ENCODE peak calls at places on chromosome 7, in five cellular contexts. I, A, P, H and U are unnamed samples.

GRCh38 chr7:106552645-106553445 is 108.1 kb downstream of the CCDC71L start:
- ATAC-seq in I (no peak), H (peak; percentile 75), P (peak; percentile 73), A (peak; percentile 98), U (no peak)

GRCh38 chr7:32957326-32958045 is at the start of gene FKBP9:
- ATAC-seq in I (peak; percentile 96), A (peak; percentile 40), H (peak; percentile 95), P (peak; percentile 97), U (peak; percentile 96)

GRCh38 chr7:128892521-128893250 is 17.8 kb downstream of the KCP start:
- ATAC-seq in I (peak; percentile 20), P (no peak), A (peak; percentile 25), H (no peak), U (no peak)

GRCh38 chr7:111509298-111509697 is 53.0 kb downstream of the IMMP2L start:
- ATAC-seq in H (no peak), I (no peak), A (no peak), P (no peak), U (no peak)

GRCh38 chr7:38709123-38709522 is 78.0 kb upstream of the AMPH start:
- ATAC-seq in P (no peak), H (no peak), A (no peak), I (no peak), U (no peak)

GRCh38 chr7:25726682-25727357 is 425.2 kb upstream of the NFE2L3 start:
- ATAC-seq in H (peak; percentile 66), I (no peak), A (no peak), P (no peak), U (no peak)

GRCh38 chr7:151552352-151553028 is 32.8 kb upstream of the RHEB start:
- ATAC-seq in A (no peak), I (peak; percentile 31), P (peak; percentile 42), H (no peak), U (peak; percentile 50)

GRCh38 chr7:7256731-7257274 is 74.5 kb downstream of the C1GALT1 start:
- ATAC-seq in A (no peak), I (no peak), P (no peak), H (no peak), U (no peak)

GRCh38 chr7:111137296-111138195 is 46.6 kb downstream of the LRRN3 start:
- ATAC-seq in I (no peak), P (peak; percentile 14), H (peak; percentile 74), A (peak; percentile 91), U (peak; percentile 25)

GRCh38 chr7:127186686-127187085 is 66.1 kb downstream of the GRM8 start:
- ATAC-seq in H (no peak), P (no peak), I (no peak), A (no peak), U (no peak)

GRCh38 chr7:91375378-91375777 is 111.1 kb downstream of the FZD1 start:
- ATAC-seq in H (no peak), P (no peak), I (no peak), A (no peak), U (no peak)

GRCh38 chr7:77674878-77675277 is 21.4 kb upstream of the RSBN1L start:
- ATAC-seq in P (peak; percentile 46), A (peak; percentile 74), I (peak; percentile 40), H (no peak), U (no peak)

GRCh38 chr7:151767557-151767956 is 109.4 kb downstream of the PRKAG2 start:
- ATAC-seq in I (no peak), P (no peak), A (peak; percentile 74), H (no peak), U (no peak)

GRCh38 chr7:38453187-38453586 is 178.0 kb downstream of the AMPH start:
- ATAC-seq in P (no peak), A (no peak), I (no peak), H (no peak), U (no peak)

GRCh38 chr7:148621563-148621962 is 31.0 kb downstream of the C7orf33 start:
- ATAC-seq in H (no peak), I (no peak), P (no peak), A (no peak), U (no peak)

GRCh38 chr7:98659746-98660145 is 42.7 kb downstream of the NPTX2 start:
- ATAC-seq in P (no peak), H (no peak), A (no peak), I (no peak), U (no peak)

GRCh38 chr7:134451656-134452055 is 7.2 kb downstream of the AKR1B1 start:
- ATAC-seq in I (no peak), A (no peak), H (no peak), P (no peak), U (no peak)

GRCh38 chr7:146772581-146772980 is 656.0 kb downstream of the CNTNAP2 start:
- ATAC-seq in A (no peak), I (peak; percentile 37), P (no peak), H (no peak), U (no peak)

GRCh38 chr7:105133986-105134655 is 120.1 kb downstream of the KMT2E start:
- ATAC-seq in I (no peak), P (no peak), A (no peak), H (no peak), U (no peak)

GRCh38 chr7:15707570-15707969 is 21.1 kb upstream of the MEOX2 start:
- ATAC-seq in A (no peak), I (no peak), H (no peak), P (no peak), U (no peak)

DNA sequence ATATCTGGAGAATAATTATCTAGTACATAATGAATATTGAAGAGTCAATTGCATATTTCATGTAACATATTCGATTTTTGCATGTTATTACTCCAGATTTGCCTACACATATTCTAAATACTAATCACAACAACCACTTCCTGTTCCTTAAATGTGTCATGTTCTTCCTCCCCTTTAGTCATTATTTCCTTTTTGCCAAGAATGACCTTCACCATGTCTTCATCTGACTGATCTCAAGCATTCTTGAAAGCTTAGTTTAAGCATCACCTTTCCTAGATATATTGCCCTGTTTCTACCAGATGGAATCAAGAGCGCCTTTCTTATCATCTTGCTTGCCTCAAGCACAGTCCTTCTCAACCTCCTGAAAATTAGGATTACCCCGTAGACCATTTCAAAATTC is 23.5 kb upstream of the MEOX2 start:
- ATAC-seq in I (no peak), P (no peak), A (no peak), H (no peak), U (no peak)
- TF ChIP-seq POLR2AphosphoS5 in I (no peak), P (no peak), A (no peak), H (no peak), U (no peak)

GRCh38 chr7:75796420-75796819 is 17.2 kb downstream of the CCL24 start:
- ATAC-seq in A (no peak), I (no peak), P (no peak), H (no peak), U (no peak)

GRCh38 chr7:75793676-75794075 is 19.9 kb downstream of the CCL24 start:
- ATAC-seq in H (no peak), P (no peak), I (no peak), A (no peak), U (no peak)

GRCh38 chr7:75798770-75799169 is 14.8 kb downstream of the CCL24 start:
- ATAC-seq in A (no peak), I (no peak), P (no peak), H (peak; percentile 35), U (no peak)

DNA sequence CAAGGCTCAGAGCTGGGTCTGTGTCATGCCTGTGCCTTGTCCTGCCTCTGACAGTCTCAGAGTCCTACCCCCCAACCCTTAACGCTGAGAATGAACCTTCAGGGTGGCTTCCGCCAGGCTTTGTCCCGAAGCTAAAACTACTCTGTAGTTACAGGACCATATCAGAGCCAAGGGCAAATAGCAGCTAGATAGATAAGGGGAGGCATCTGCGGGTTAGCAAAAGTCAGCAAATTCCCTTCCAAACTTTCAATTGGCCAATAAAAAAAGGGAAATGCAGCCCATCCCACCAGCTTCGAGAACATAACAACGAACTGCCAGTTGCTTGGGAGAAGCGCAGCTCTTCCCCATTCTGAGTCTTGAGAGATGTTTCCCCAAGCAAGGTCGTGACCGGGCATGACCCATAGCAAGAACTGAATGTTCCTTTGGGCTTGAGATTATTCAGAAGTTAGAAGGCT is 17.7 kb downstream of the CCL24 start:
- ATAC-seq in P (peak; percentile 87), I (no peak), A (no peak), H (peak; percentile 53), U (peak; percentile 57)
- TF ChIP-seq EP300 in P (no peak), I (no peak), A (no peak), H (peak; percentile 62), U (no peak)

DNA sequence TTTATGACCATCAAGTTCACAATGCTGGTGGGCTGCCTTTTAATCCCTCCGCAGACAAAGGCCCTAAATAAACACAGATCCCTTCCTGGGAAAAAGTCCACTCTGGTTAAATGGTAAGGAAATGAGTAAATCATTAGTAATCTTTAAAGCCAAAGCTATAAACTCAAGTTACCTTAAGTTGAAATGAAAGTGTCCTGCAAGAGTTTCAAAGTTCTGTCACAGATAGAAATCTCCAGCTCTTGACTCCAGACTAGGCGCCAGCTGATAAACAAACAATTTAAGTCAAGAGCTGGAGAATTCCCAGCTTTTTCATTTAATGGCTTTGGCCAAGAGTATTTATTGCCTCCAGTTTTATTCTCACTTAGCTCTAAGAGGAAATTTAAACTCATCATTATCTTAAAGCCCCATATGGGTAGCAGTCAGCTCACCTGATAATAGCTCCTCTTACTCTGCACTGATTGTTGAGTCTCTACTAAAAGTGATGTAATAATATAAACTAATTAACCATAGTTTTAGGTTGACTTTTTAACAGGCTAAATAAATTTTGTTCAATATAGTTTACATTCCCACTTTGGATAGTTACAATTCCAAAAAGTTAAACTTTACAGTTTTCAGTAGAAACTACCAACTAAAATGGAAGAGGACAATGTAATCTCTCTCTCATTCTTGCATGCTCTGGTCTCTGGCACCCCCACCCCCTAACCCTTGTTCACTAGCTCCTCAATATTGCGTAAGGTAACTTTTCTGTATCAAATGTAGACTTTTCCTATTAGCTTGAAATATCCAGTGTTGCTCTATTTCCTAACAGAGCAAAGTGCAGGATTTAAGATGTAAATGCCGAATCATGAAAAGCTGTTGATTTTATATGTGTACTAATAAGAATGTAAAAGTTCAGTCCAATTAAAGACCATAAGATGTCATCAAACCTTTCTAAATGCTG is 56.1 kb downstream of the HIBADH start:
- ATAC-seq in H (no peak), I (peak; percentile 83), A (no peak), P (no peak), U (no peak)
- TF ChIP-seq POLR2AphosphoS5 in H (no peak), I (no peak), A (no peak), P (no peak), U (no peak)

DNA sequence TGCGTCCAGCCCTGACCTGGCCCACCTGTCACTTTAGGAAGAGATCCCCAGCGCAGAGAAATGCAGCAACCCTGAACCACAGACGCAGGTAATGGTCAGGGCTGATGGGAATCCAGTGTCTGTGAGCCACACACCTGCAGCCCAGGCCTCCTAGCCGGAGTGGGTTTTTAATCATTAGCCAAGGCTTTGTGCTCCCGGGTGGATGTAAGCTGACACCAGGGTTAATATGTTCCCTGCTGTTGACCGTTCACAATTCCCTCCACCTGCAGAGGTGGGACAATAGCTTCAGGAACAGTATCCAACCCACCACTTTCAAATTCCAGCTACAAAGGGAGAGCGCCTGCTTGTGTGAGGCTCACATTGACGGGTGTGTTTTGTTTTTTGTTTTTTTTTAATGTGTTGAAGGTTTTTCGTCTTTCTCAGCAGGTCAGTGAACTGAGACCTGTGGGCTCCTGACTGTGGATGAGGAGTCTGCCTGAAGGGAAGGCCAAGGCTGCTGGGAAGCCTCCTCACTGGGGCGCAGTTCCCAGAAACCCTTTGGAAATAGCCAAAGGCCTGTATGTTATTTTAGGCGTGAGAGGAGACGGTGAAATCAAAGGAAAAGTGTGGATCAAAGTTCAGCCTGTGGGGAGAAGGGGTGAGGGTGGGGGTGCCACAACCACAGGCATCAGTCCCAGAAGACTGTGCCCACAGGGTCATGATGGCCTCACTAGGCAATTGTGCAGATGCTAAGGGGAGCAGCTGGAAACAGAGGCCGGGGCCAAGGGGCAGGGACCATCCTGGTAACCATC is 111.1 kb downstream of the TNS3 start:
- ATAC-seq in P (no peak), I (peak; percentile 82), A (no peak), H (no peak), U (no peak)
- TF ChIP-seq EP300 in P (no peak), I (peak; percentile 37), A (no peak), H (no peak), U (no peak)